ENCODE peak calls at places on chromosomes 7 and 10, in six cellular contexts. One of them, this sample, is unnamed.

GRCh38 chr10:30529373-30529998 is 95.5 kb downstream of the MAP3K8 start:
- DNase-seq in NCI-H2227 treated with DMSO at 0.1 percent for 48 hours: no peak
- DNase-seq in astrocyte of the hippocampus: no peak
- DNase-seq in NCI-H1417: no peak
- DNase-seq in head of caudate nucleus: peak; percentile 32
- DNase-seq in ecto neural progenitor cell: no peak
- DNase-seq in this sample: peak; percentile 62

GRCh38 chr10:103276941-103277712 is at the start of gene INA:
- DNase-seq in head of caudate nucleus: peak; percentile 62
- DNase-seq in NCI-H1417: peak; percentile 78
- DNase-seq in astrocyte of the hippocampus: peak; percentile 83
- DNase-seq in NCI-H2227 treated with DMSO at 0.1 percent for 48 hours: peak; percentile 75
- DNase-seq in ecto neural progenitor cell: peak; percentile 79
- DNase-seq in this sample: no peak

GRCh38 chr10:70567603-70568002 is 34.9 kb downstream of the PRF1 start:
- DNase-seq in NCI-H1417: peak; percentile 4
- DNase-seq in astrocyte of the hippocampus: no peak
- DNase-seq in ecto neural progenitor cell: no peak
- DNase-seq in NCI-H2227 treated with DMSO at 0.1 percent for 48 hours: no peak
- DNase-seq in head of caudate nucleus: no peak
- DNase-seq in this sample: no peak

GRCh38 chr10:16856567-16856966 is 39.3 kb upstream of the RSU1 start:
- DNase-seq in head of caudate nucleus: no peak
- DNase-seq in NCI-H1417: no peak
- DNase-seq in ecto neural progenitor cell: no peak
- DNase-seq in astrocyte of the hippocampus: peak; percentile 53
- DNase-seq in NCI-H2227 treated with DMSO at 0.1 percent for 48 hours: no peak
- DNase-seq in this sample: no peak

GRCh38 chr10:21696302-21696701 is 162.3 kb downstream of the MLLT10 start:
- DNase-seq in astrocyte of the hippocampus: no peak
- DNase-seq in head of caudate nucleus: no peak
- DNase-seq in NCI-H1417: no peak
- DNase-seq in ecto neural progenitor cell: no peak
- DNase-seq in NCI-H2227 treated with DMSO at 0.1 percent for 48 hours: no peak
- DNase-seq in this sample: no peak

GRCh38 chr7:136953386-136953785 is 84.9 kb downstream of the CHRM2 start:
- DNase-seq in astrocyte of the hippocampus: peak; percentile 56
- DNase-seq in NCI-H1417: no peak
- DNase-seq in ecto neural progenitor cell: no peak
- DNase-seq in head of caudate nucleus: no peak
- DNase-seq in NCI-H2227 treated with DMSO at 0.1 percent for 48 hours: no peak
- DNase-seq in this sample: no peak

GRCh38 chr10:70355234-70356021 is 27.0 kb downstream of the LRRC20 start:
- DNase-seq in NCI-H2227 treated with DMSO at 0.1 percent for 48 hours: no peak
- DNase-seq in ecto neural progenitor cell: no peak
- DNase-seq in NCI-H1417: no peak
- DNase-seq in astrocyte of the hippocampus: no peak
- DNase-seq in head of caudate nucleus: no peak
- DNase-seq in this sample: peak; percentile 50

GRCh38 chr7:36180121-36180520 is 27.1 kb downstream of the EEPD1 start:
- DNase-seq in head of caudate nucleus: no peak
- DNase-seq in astrocyte of the hippocampus: no peak
- DNase-seq in ecto neural progenitor cell: no peak
- DNase-seq in NCI-H2227 treated with DMSO at 0.1 percent for 48 hours: no peak
- DNase-seq in NCI-H1417: no peak
- DNase-seq in this sample: no peak

GRCh38 chr10:60848126-60848525 is 69.8 kb downstream of the CDK1 start:
- DNase-seq in NCI-H1417: no peak
- DNase-seq in astrocyte of the hippocampus: peak; percentile 20
- DNase-seq in head of caudate nucleus: no peak
- DNase-seq in ecto neural progenitor cell: no peak
- DNase-seq in NCI-H2227 treated with DMSO at 0.1 percent for 48 hours: no peak
- DNase-seq in this sample: no peak

GRCh38 chr10:63651864-63652263 is 130.7 kb downstream of the REEP3 start:
- DNase-seq in astrocyte of the hippocampus: no peak
- DNase-seq in NCI-H1417: no peak
- DNase-seq in head of caudate nucleus: no peak
- DNase-seq in NCI-H2227 treated with DMSO at 0.1 percent for 48 hours: no peak
- DNase-seq in ecto neural progenitor cell: no peak
- DNase-seq in this sample: no peak

GRCh38 chr7:38367301-38367700 is 93.9 kb upstream of the TARP start:
- DNase-seq in ecto neural progenitor cell: no peak
- DNase-seq in astrocyte of the hippocampus: peak; percentile 18
- DNase-seq in head of caudate nucleus: no peak
- DNase-seq in NCI-H2227 treated with DMSO at 0.1 percent for 48 hours: no peak
- DNase-seq in NCI-H1417: no peak
- DNase-seq in this sample: no peak

GRCh38 chr7:151454306-151454705 is 14.4 kb upstream of the CRYGN start:
- DNase-seq in NCI-H1417: no peak
- DNase-seq in head of caudate nucleus: no peak
- DNase-seq in astrocyte of the hippocampus: no peak
- DNase-seq in NCI-H2227 treated with DMSO at 0.1 percent for 48 hours: no peak
- DNase-seq in ecto neural progenitor cell: peak; percentile 42
- DNase-seq in this sample: no peak

GRCh38 chr7:94330474-94331027 is 64.1 kb upstream of the COL1A2 start:
- DNase-seq in ecto neural progenitor cell: no peak
- DNase-seq in NCI-H1417: peak; percentile 30
- DNase-seq in NCI-H2227 treated with DMSO at 0.1 percent for 48 hours: no peak
- DNase-seq in astrocyte of the hippocampus: no peak
- DNase-seq in head of caudate nucleus: no peak
- DNase-seq in this sample: no peak

GRCh38 chr7:2551418-2551817 is 3.9 kb downstream of the BRAT1 start:
- DNase-seq in NCI-H2227 treated with DMSO at 0.1 percent for 48 hours: no peak
- DNase-seq in head of caudate nucleus: no peak
- DNase-seq in ecto neural progenitor cell: no peak
- DNase-seq in astrocyte of the hippocampus: no peak
- DNase-seq in NCI-H1417: no peak
- DNase-seq in this sample: no peak

GRCh38 chr7:47510192-47510591 is 71.7 kb downstream of the TNS3 start:
- DNase-seq in NCI-H2227 treated with DMSO at 0.1 percent for 48 hours: no peak
- DNase-seq in astrocyte of the hippocampus: no peak
- DNase-seq in NCI-H1417: no peak
- DNase-seq in ecto neural progenitor cell: no peak
- DNase-seq in head of caudate nucleus: no peak
- DNase-seq in this sample: no peak

GRCh38 chr7:31023877-31024276 is 28.2 kb upstream of the ADCYAP1R1 start:
- DNase-seq in astrocyte of the hippocampus: no peak
- DNase-seq in head of caudate nucleus: no peak
- DNase-seq in NCI-H2227 treated with DMSO at 0.1 percent for 48 hours: no peak
- DNase-seq in NCI-H1417: no peak
- DNase-seq in ecto neural progenitor cell: no peak
- DNase-seq in this sample: no peak

GRCh38 chr7:111409714-111410422 is 152.4 kb downstream of the IMMP2L start:
- DNase-seq in ecto neural progenitor cell: no peak
- DNase-seq in NCI-H2227 treated with DMSO at 0.1 percent for 48 hours: no peak
- DNase-seq in NCI-H1417: no peak
- DNase-seq in head of caudate nucleus: no peak
- DNase-seq in astrocyte of the hippocampus: peak; percentile 67
- DNase-seq in this sample: no peak

GRCh38 chr10:93603023-93603422 is 2.0 kb upstream of the RBP4 start:
- DNase-seq in astrocyte of the hippocampus: no peak
- DNase-seq in head of caudate nucleus: no peak
- DNase-seq in NCI-H1417: no peak
- DNase-seq in NCI-H2227 treated with DMSO at 0.1 percent for 48 hours: no peak
- DNase-seq in ecto neural progenitor cell: no peak
- DNase-seq in this sample: no peak

GRCh38 chr7:1086588-1087461 is 1.1 kb upstream of the GPER1 start:
- DNase-seq in NCI-H1417: peak; percentile 12
- DNase-seq in ecto neural progenitor cell: peak; percentile 88
- DNase-seq in astrocyte of the hippocampus: peak; percentile 84
- DNase-seq in head of caudate nucleus: peak; percentile 53
- DNase-seq in NCI-H2227 treated with DMSO at 0.1 percent for 48 hours: peak; percentile 68
- DNase-seq in this sample: peak; percentile 39

GRCh38 chr10:127908106-127908957 is 1.4 kb downstream of the PTPRE start:
- DNase-seq in NCI-H1417: no peak
- DNase-seq in ecto neural progenitor cell: no peak
- DNase-seq in head of caudate nucleus: no peak
- DNase-seq in astrocyte of the hippocampus: peak; percentile 39
- DNase-seq in NCI-H2227 treated with DMSO at 0.1 percent for 48 hours: no peak
- DNase-seq in this sample: no peak

GRCh38 chr10:124032982-124033886 is 60.2 kb downstream of the CHST15 start:
- DNase-seq in NCI-H2227 treated with DMSO at 0.1 percent for 48 hours: no peak
- DNase-seq in ecto neural progenitor cell: no peak
- DNase-seq in head of caudate nucleus: no peak
- DNase-seq in astrocyte of the hippocampus: peak; percentile 84
- DNase-seq in NCI-H1417: no peak
- DNase-seq in this sample: no peak

GRCh38 chr7:156604311-156604710 is 36.3 kb upstream of the RNF32 start:
- DNase-seq in NCI-H2227 treated with DMSO at 0.1 percent for 48 hours: no peak
- DNase-seq in astrocyte of the hippocampus: peak; percentile 36
- DNase-seq in head of caudate nucleus: no peak
- DNase-seq in NCI-H1417: no peak
- DNase-seq in ecto neural progenitor cell: no peak
- DNase-seq in this sample: no peak

GRCh38 chr10:33801705-33802104 is 467.2 kb upstream of the NRP1 start:
- DNase-seq in ecto neural progenitor cell: no peak
- DNase-seq in NCI-H1417: no peak
- DNase-seq in head of caudate nucleus: no peak
- DNase-seq in NCI-H2227 treated with DMSO at 0.1 percent for 48 hours: no peak
- DNase-seq in astrocyte of the hippocampus: peak; percentile 19
- DNase-seq in this sample: no peak

GRCh38 chr10:11824376-11824775 is 1.2 kb downstream of the PROSER2 start:
- DNase-seq in astrocyte of the hippocampus: peak; percentile 31
- DNase-seq in NCI-H2227 treated with DMSO at 0.1 percent for 48 hours: no peak
- DNase-seq in head of caudate nucleus: no peak
- DNase-seq in ecto neural progenitor cell: no peak
- DNase-seq in NCI-H1417: no peak
- DNase-seq in this sample: no peak

GRCh38 chr7:118153551-118154177 is 30.3 kb upstream of the LSM8 start:
- DNase-seq in NCI-H2227 treated with DMSO at 0.1 percent for 48 hours: no peak
- DNase-seq in head of caudate nucleus: no peak
- DNase-seq in NCI-H1417: peak; percentile 49
- DNase-seq in astrocyte of the hippocampus: peak; percentile 38
- DNase-seq in ecto neural progenitor cell: no peak
- DNase-seq in this sample: peak; percentile 11

This sample was measured in globus pallidus.